ENCODE peak calls at places on chromosomes 13 and 19, in four cellular contexts. T is AG04450, P is kidney epithelial cell, F is PC-3. J is an unnamed sample.
A peak's percentile ranks its signal among the peaks of the same experiment; 100 is the strongest.

GRCh38 chr13:95002968-95003813 is 290.8 kb upstream of the SOX21 start:
- DNase-seq in T (no peak), P (no peak), F (no peak), J (no peak)

GRCh38 chr19:48837586-48838191 is 1.4 kb upstream of the HSD17B14 start:
- DNase-seq in F (no peak), T (no peak), P (no peak), J (no peak)

GRCh38 chr19:17264641-17264979 is at the start of gene USHBP1:
- DNase-seq in F (no peak), T (no peak), P (no peak), J (no peak)

GRCh38 chr13:80059789-80060188 is 281.1 kb downstream of the SPRY2 start:
- DNase-seq in T (no peak), F (no peak), P (no peak), J (no peak)

GRCh38 chr13:69683921-69684663 is 423.5 kb upstream of the ATXN8OS start:
- DNase-seq in F (no peak), T (no peak), P (no peak), J (no peak)

GRCh38 chr19:39705578-39706188 is 1.4 kb downstream of the LGALS14 start:
- DNase-seq in F (no peak), P (no peak), T (no peak), J (no peak)

GRCh38 chr13:50731400-50731799 is 112.1 kb downstream of the DLEU7 start:
- DNase-seq in P (peak; percentile 18), T (no peak), F (no peak), J (peak; percentile 73)

GRCh38 chr13:98549006-98549727 is 27.7 kb downstream of the STK24 start:
- DNase-seq in P (no peak), F (peak; percentile 29), T (peak; percentile 88), J (no peak)

GRCh38 chr13:95471960-95472359 is 80.6 kb upstream of the CLDN10 start:
- DNase-seq in T (no peak), P (no peak), F (no peak), J (no peak)

GRCh38 chr19:47723573-47723923 is 10.3 kb downstream of the EHD2 start:
- DNase-seq in F (peak; percentile 64), P (peak; percentile 63), T (no peak), J (no peak)

GRCh38 chr19:29873801-29874575 is 62.2 kb downstream of the CCNE1 start:
- DNase-seq in T (no peak), P (no peak), F (no peak), J (no peak)

GRCh38 chr13:48542138-48542537 is 9.3 kb upstream of the RCBTB2 start:
- DNase-seq in F (no peak), T (no peak), P (no peak), J (no peak)

GRCh38 chr13:67152123-67152522 is 78.0 kb downstream of the PCDH9 start:
- DNase-seq in P (no peak), T (no peak), F (no peak), J (no peak)

GRCh38 chr13:48798180-48798579 is 144.5 kb downstream of the CYSLTR2 start:
- DNase-seq in P (no peak), T (no peak), F (no peak), J (no peak)

GRCh38 chr19:8491574-8491973 is 10.9 kb downstream of the PRAM1 start:
- DNase-seq in P (no peak), F (no peak), T (no peak), J (no peak)

GRCh38 chr13:109844396-109844795 is 58.0 kb upstream of the IRS2 start:
- DNase-seq in T (peak; percentile 21), P (no peak), F (peak; percentile 74), J (no peak)

GRCh38 chr13:106523566-106523965 is 11.9 kb downstream of the EFNB2 start:
- DNase-seq in P (no peak), F (no peak), T (no peak), J (no peak)

GRCh38 chr19:41869374-41869955 is 7.6 kb upstream of the CD79A start:
- DNase-seq in F (no peak), T (no peak), P (no peak), J (no peak)

GRCh38 chr19:39430675-39431593 is 4.8 kb downstream of the RPS16 start:
- DNase-seq in T (peak; percentile 85), P (peak; percentile 100), F (peak; percentile 93), J (no peak)

GRCh38 chr13:58712191-58712590 is 1080.6 kb downstream of the PCDH17 start:
- DNase-seq in P (no peak), F (no peak), T (no peak), J (no peak)

GRCh38 chr19:29620931-29621351 is 14.9 kb downstream of the POP4 start:
- DNase-seq in T (no peak), F (no peak), P (no peak), J (no peak)

GRCh38 chr19:32287086-32287485 is 58.3 kb upstream of the ZNF507 start:
- DNase-seq in T (no peak), P (no peak), F (no peak), J (no peak)

GRCh38 chr13:20525144-20525600 is 485 bp downstream of the CRYL1 start:
- DNase-seq in T (no peak), P (no peak), F (peak; percentile 21), J (no peak)

GRCh38 chr13:114068723-114069322 is 63.6 kb downstream of the RASA3 start:
- DNase-seq in F (no peak), P (no peak), T (peak; percentile 43), J (no peak)

GRCh38 chr13:30932481-30933333 is at the start of gene TEX26:
- DNase-seq in F (no peak), P (no peak), T (no peak), J (no peak)

GRCh38 chr19:51421229-51422052 is 4.0 kb upstream of the SIGLEC10 start:
- DNase-seq in F (no peak), P (no peak), T (no peak), J (no peak)

GRCh38 chr13:21759911-21760310 is 89.0 kb downstream of the FGF9 start:
- DNase-seq in P (no peak), F (no peak), T (no peak), J (no peak)

GRCh38 chr19:954672-955494 is 29.0 kb downstream of the ARID3A start:
- DNase-seq in T (no peak), P (no peak), F (no peak), J (peak; percentile 45)

GRCh38 chr19:18468517-18468916 is 30.6 kb upstream of the ISYNA1 start:
- DNase-seq in F (peak; percentile 46), T (no peak), P (no peak), J (no peak)

GRCh38 chr13:86572115-86572514 is 772.9 kb upstream of the SLITRK6 start:
- DNase-seq in P (peak; percentile 12), F (peak; percentile 79), T (peak; percentile 21), J (no peak)

GRCh38 chr13:56510836-56511235 is 629.9 kb upstream of the PRR20A start:
- DNase-seq in F (no peak), T (no peak), P (no peak), J (no peak)

GRCh38 chr13:105990256-105990958 is 545.1 kb downstream of the EFNB2 start:
- DNase-seq in P (no peak), F (peak; percentile 29), T (no peak), J (no peak)

GRCh38 chr19:18718015-18718526 is 34.6 kb downstream of the CRTC1 start:
- DNase-seq in F (no peak), P (no peak), T (no peak), J (no peak)

GRCh38 chr13:20901668-20902437 is 693 bp downstream of the XPO4 start:
- DNase-seq in F (peak; percentile 55), T (no peak), P (no peak), J (no peak)

GRCh38 chr19:39111593-39112199 is 13.9 kb upstream of the PAK4 start:
- DNase-seq in P (no peak), T (no peak), F (peak; percentile 59), J (no peak)

GRCh38 chr13:113411216-113412023 is 41.9 kb downstream of the ADPRHL1 start:
- DNase-seq in P (peak; percentile 90), T (peak; percentile 89), F (peak; percentile 86), J (peak; percentile 62)

GRCh38 chr19:47719047-47719885 is 6.0 kb downstream of the EHD2 start:
- DNase-seq in F (no peak), T (peak; percentile 99), P (peak; percentile 70), J (peak; percentile 98)

GRCh38 chr19:45884682-45885555 is 1.0 kb downstream of the IRF2BP1 start:
- DNase-seq in F (no peak), T (no peak), P (no peak), J (no peak)

GRCh38 chr19:45881909-45882528 is 3.9 kb downstream of the IRF2BP1 start:
- DNase-seq in P (no peak), F (no peak), T (no peak), J (no peak)

GRCh38 chr19:45882652-45883585 is 3.0 kb downstream of the IRF2BP1 start:
- DNase-seq in P (no peak), F (peak; percentile 85), T (peak; percentile 60), J (no peak)

GRCh38 chr19:45883881-45884681 is 1.9 kb downstream of the IRF2BP1 start:
- DNase-seq in P (no peak), T (no peak), F (no peak), J (no peak)

GRCh38 chr19:45883586-45883880 is 2.4 kb downstream of the IRF2BP1 start:
- DNase-seq in P (no peak), T (no peak), F (no peak), J (no peak)
- TF ChIP-seq CTCF in P (no peak), T (no peak), F (no peak), J (peak; percentile 72)

DNA sequence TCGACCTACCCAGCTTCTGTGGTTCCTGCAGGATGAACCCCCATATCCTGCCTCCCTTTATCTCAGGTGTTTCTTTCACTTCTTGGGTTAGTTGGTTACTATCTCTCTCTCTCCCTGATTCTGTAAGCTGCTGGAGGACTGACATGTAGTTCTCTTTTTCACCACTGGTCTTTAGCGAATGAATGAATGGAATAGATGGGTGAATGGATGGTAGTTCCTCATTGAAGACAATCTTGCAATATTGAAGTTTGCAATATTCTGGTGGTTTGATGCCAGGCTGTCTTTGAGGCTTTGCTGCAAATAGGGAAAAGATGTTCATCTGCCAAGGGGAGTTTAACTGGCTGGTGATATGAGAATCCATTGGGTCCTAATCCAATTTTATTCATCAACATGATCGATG is 120.2 kb downstream of the UBL3 start:
- DNase-seq in T (no peak), F (peak; percentile 7), P (no peak), J (no peak)
- TF ChIP-seq CTCF in T (peak; percentile 10), F (peak; percentile 38), P (no peak), J (no peak)

GRCh38 chr13:28138012-28138755 is at the start of gene PAN3:
- DNase-seq in F (peak; percentile 83), T (peak; percentile 74), P (peak; percentile 54), J (peak; percentile 86)
- TF ChIP-seq CTCF in F (no peak), T (peak; percentile 3), P (no peak), J (no peak)

DNA sequence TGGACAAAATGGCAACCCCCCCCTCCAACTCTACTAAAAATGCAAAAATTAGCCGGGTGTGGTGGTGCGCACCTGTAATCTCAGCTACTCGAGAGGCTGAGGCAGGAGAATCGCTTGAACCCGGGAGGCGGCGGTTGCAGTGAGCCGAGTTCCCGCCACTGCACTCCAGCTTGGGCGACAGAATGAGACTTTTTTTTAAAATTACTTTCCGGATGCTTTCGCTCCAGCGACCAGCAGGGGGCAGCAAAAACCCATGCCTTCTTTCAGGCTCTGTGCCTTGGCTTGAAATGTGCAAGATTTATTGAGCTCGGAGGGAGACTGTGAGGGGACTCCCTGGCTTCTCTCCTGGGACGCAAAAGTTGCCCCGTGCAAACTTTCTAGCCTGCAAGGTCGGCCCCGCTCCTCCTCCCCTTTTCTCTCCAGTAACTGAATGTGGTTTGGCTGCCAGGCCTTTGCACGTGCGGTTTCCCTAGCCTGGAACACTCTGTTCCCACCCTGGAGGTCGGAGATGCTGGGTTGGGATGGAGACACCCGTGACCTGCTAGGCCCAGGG is 61.4 kb upstream of the NFIC start:
- DNase-seq in P (no peak), T (peak; percentile 32), F (peak; percentile 77), J (no peak)
- TF ChIP-seq CTCF in P (peak; percentile 78), T (peak; percentile 88), F (peak; percentile 70), J (peak; percentile 87)